ENCODE peak calls at places on chromosomes 11 and 22, in ten cellular contexts. J is SK-N-SH; R is AG08395; C is KBM-7; G is stimulated activated CD4-positive, alpha-beta T cell treated with anti-CD3 and anti-CD28 coated beads, Interleukin-1b, Interleukin-23, amount 100 ng/mL, for 4 hours; B is lower lobe of right lung; M is activated naive CD4-positive, alpha-beta T cell treated with anti-CD3 and anti-CD28 coated beads, Interleukin-2, amount 10 ng/mL, durations not matched to agents 7 days and 5 days; A is stimulated activated CD8-positive, alpha-beta memory T cell treated with anti-CD3 and anti-CD28 coated beads, Interleukin-7, amount 100 ng/mL, for 1 hour; Q is activated T-cell treated with anti-CD3 and anti-CD28 coated beads, Interleukin-2, amount 50 U/mL, for 48 hours; L is endothelial cell. N is an unnamed sample.
A peak's percentile ranks its signal among the peaks of the same experiment; 100 is the strongest.

GRCh38 chr11:12066056-12066798 is 44.2 kb upstream of the MICAL2 start:
- DNase-seq in J (no peak), R (peak; percentile 87), C (no peak), G (no peak), B (no peak), M (no peak), A (no peak), Q (no peak), L (no peak), N (no peak)

GRCh38 chr11:134244593-134244992 is 8.6 kb downstream of the THYN1 start:
- DNase-seq in J (peak; percentile 59), R (peak; percentile 47), C (peak; percentile 46), G (no peak), B (no peak), M (peak; percentile 41), A (no peak), Q (no peak), L (peak; percentile 29), N (peak; percentile 40)

GRCh38 chr11:76327756-76328388 is 53.1 kb downstream of the THAP12 start:
- DNase-seq in J (no peak), R (no peak), C (no peak), G (no peak), B (peak; percentile 34), M (no peak), A (no peak), Q (peak; percentile 12), L (no peak), N (no peak)

GRCh38 chr11:35142481-35143207 is 3.7 kb downstream of the CD44 start:
- DNase-seq in J (no peak), R (peak; percentile 67), C (no peak), G (no peak), B (no peak), M (peak; percentile 78), A (no peak), Q (no peak), L (no peak), N (no peak)

GRCh38 chr11:77047007-77047927 is 13.1 kb downstream of the B3GNT6 start:
- DNase-seq in J (peak; percentile 82), R (peak; percentile 74), C (peak; percentile 99), G (no peak), B (no peak), M (peak; percentile 86), A (peak; percentile 59), Q (peak; percentile 59), L (peak; percentile 74), N (peak; percentile 88)

GRCh38 chr11:70470127-70470526 is 71.8 kb downstream of the CTTN start:
- DNase-seq in J (no peak), R (no peak), C (peak; percentile 89), G (no peak), B (no peak), M (no peak), A (no peak), Q (no peak), L (no peak), N (no peak)

GRCh38 chr11:65505434-65506315 is 6.8 kb downstream of the MALAT1 start:
- DNase-seq in J (no peak), R (no peak), C (peak; percentile 51), G (no peak), B (no peak), M (no peak), A (no peak), Q (no peak), L (no peak), N (no peak)

GRCh38 chr11:16126361-16126760 is 230.0 kb downstream of the SOX6 start:
- DNase-seq in J (peak; percentile 36), R (no peak), C (no peak), G (no peak), B (no peak), M (no peak), A (no peak), Q (no peak), L (peak; percentile 8), N (no peak)

GRCh38 chr11:107785401-107785800 is 73.2 kb downstream of the SLC35F2 start:
- DNase-seq in J (no peak), R (no peak), C (no peak), G (no peak), B (no peak), M (no peak), A (no peak), Q (peak; percentile 59), L (no peak), N (no peak)

GRCh38 chr11:5367461-5368074 is 16.0 kb upstream of the OR51M1 start:
- DNase-seq in J (no peak), R (peak; percentile 5), C (no peak), G (no peak), B (no peak), M (no peak), A (no peak), Q (no peak), L (no peak), N (no peak)

GRCh38 chr11:83047515-83048225 is 24.0 kb downstream of the RAB30 start:
- DNase-seq in J (no peak), R (no peak), C (no peak), G (no peak), B (no peak), M (no peak), A (no peak), Q (no peak), L (no peak), N (no peak)

GRCh38 chr22:44024288-44024908 is at the start of gene PARVB:
- DNase-seq in J (peak; percentile 84), R (peak; percentile 37), C (peak; percentile 14), G (no peak), B (peak; percentile 51), M (peak; percentile 50), A (no peak), Q (peak; percentile 45), L (peak; percentile 31), N (peak; percentile 63)